ENCODE peak calls at places on chromosomes 16 and 17, in four cellular contexts. I, R, S and D are unnamed samples.

GRCh38 chr17:59848778-59849177 is 44.0 kb downstream of the TUBD1 start:
- DNase-seq in R (no peak), I (peak), S (no peak), D (peak)

GRCh38 chr17:17106716-17107115 is 64.5 kb downstream of the MPRIP start:
- DNase-seq in S (no peak), I (no peak), R (no peak), D (no peak)

GRCh38 chr17:2828396-2829038 is 32.3 kb downstream of the RAP1GAP2 start:
- DNase-seq in I (peak), S (peak), R (peak), D (peak)

GRCh38 chr16:30805056-30805369 is 18.0 kb upstream of the ZNF629 start:
- DNase-seq in S (no peak), I (no peak), R (peak), D (no peak)

GRCh38 chr17:40427002-40427491 is 9.4 kb upstream of the TOP2A start:
- DNase-seq in R (no peak), I (no peak), S (no peak), D (no peak)

GRCh38 chr17:21460358-21460757 is 84.2 kb downstream of the KCNJ12 start:
- DNase-seq in S (no peak), I (no peak), R (peak), D (no peak)

GRCh38 chr16:85561248-85562101 is 51.6 kb upstream of the GSE1 start:
- DNase-seq in I (no peak), S (no peak), R (no peak), D (no peak)

GRCh38 chr16:27245276-27246231 is 23.0 kb downstream of the NSMCE1 start:
- DNase-seq in I (no peak), S (no peak), R (peak), D (no peak)

GRCh38 chr16:46947900-46948547 is 25.4 kb downstream of the DNAJA2 start:
- DNase-seq in I (no peak), R (peak), S (peak), D (no peak)

GRCh38 chr17:40886090-40886489 is 1.0 kb upstream of the KRT20 start:
- DNase-seq in S (no peak), R (peak), I (no peak), D (no peak)

GRCh38 chr17:46044286-46044928 is 45.4 kb downstream of the STH start:
- DNase-seq in S (peak), R (peak), I (no peak), D (peak)

GRCh38 chr17:79243996-79244395 is 169.4 kb downstream of the ENGASE start:
- DNase-seq in S (no peak), R (no peak), I (no peak), D (no peak)

GRCh38 chr16:35170610-35171009 is 1711.2 kb downstream of the TP53TG3F start:
- DNase-seq in R (no peak), I (no peak), S (no peak), D (no peak)

GRCh38 chr16:25771812-25772568 is 80.2 kb downstream of the HS3ST4 start:
- DNase-seq in S (no peak), I (no peak), R (no peak), D (no peak)

GRCh38 chr17:3594056-3594810 is 15.0 kb downstream of the TRPV1 start:
- DNase-seq in R (no peak), I (no peak), S (no peak), D (no peak)

GRCh38 chr16:20822451-20823128 is 16.3 kb downstream of the REXO5 start:
- DNase-seq in S (no peak), R (no peak), I (no peak), D (no peak)

GRCh38 chr17:6711681-6712057 is 1.5 kb downstream of the SLC13A5 start:
- DNase-seq in S (no peak), R (no peak), I (peak), D (no peak)

GRCh38 chr17:19958023-19958422 is 19.6 kb downstream of the AKAP10 start:
- DNase-seq in S (no peak), R (peak), I (no peak), D (no peak)

GRCh38 chr17:183021-183420 is 1.6 kb upstream of the DOC2B start:
- DNase-seq in R (no peak), I (no peak), S (no peak), D (peak)

GRCh38 chr17:61362396-61362795 is 37.2 kb upstream of the TBX2 start:
- DNase-seq in S (no peak), R (no peak), I (no peak), D (no peak)

GRCh38 chr17:82846061-82846691 is 6.4 kb upstream of the ZNF750 start:
- DNase-seq in R (no peak), S (no peak), I (no peak), D (no peak)

GRCh38 chr16:16033208-16033717 is 83.8 kb downstream of the ABCC1 start:
- DNase-seq in R (no peak), I (no peak), S (no peak), D (no peak)

GRCh38 chr16:30046178-30046577 is 15.1 kb upstream of the TLCD3B start:
- DNase-seq in R (no peak), S (no peak), I (no peak), D (no peak)

GRCh38 chr16:72878301-72879269 is 169.3 kb downstream of the ZFHX3 start:
- DNase-seq in R (peak), S (no peak), I (peak), D (no peak)

GRCh38 chr16:4936181-4936990 is 562 bp downstream of the PPL start:
- DNase-seq in R (no peak), S (no peak), I (peak), D (peak)
- TF ChIP-seq CTCF in R (peak), S (no peak), I (peak), D (no peak)

DNA sequence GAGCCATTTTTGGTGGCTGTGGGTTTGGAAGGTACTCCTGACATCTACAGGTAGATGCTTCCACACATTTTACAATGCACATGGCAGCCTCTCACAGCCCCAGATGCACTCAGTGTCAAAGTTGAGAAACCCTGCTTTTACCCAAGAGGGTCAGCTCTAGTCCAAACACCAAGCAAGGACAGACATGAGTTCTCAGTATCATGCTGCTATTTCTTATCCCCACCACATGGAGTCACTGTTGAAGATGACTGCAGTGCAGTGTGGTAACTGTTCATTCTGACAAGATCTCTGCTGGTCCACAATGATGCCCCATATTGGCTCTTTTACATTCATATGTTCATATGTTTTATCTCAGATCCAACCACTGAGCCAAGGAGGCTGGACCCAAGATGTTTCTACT is 50.5 kb upstream of the SALL1 start:
- DNase-seq in S (no peak), R (no peak), I (no peak), D (no peak)
- TF ChIP-seq CTCF in S (no peak), R (no peak), I (no peak), D (no peak)

GRCh38 chr17:54900457-54901229 is at the start of gene TOM1L1:
- DNase-seq in R (peak), I (peak), S (peak), D (peak)
- TF ChIP-seq CTCF in R (peak), I (peak), S (no peak), D (peak)

GRCh38 chr17:49972486-49973270 is 3.7 kb downstream of the DLX4 start:
- DNase-seq in R (no peak), I (no peak), S (no peak), D (no peak)
- TF ChIP-seq CTCF in R (no peak), I (no peak), S (no peak), D (no peak)

DNA sequence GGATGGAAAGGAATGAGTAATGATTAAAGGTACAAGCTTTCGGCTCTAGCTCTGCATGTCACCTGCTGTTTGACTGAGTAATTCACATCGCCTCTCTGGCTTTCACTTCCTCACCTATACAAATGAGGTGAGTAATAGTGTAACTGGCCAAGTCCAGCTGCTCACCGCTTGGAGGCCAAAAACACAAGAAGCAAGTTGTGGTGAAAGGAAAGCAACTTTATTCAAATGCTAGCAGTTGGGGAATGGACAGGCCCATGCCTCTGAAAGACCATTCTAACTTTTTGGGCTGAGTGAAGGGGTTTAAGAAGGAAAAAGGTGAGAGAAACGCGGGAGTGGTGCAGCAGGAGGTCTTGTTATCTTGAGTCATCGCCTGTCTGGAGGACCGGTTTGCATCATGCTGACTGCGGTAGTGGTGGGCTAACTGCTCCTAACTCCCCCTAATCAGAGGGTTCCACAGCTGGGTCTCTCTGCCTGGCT is 45.7 kb upstream of the CSNK2A2 start:
- DNase-seq in R (no peak), I (no peak), S (no peak), D (no peak)
- TF ChIP-seq CTCF in R (no peak), I (no peak), S (no peak), D (no peak)

GRCh38 chr17:28227278-28228108 is 91.5 kb upstream of the TMEM97 start:
- DNase-seq in S (no peak), R (peak), I (peak), D (peak)
- TF ChIP-seq CTCF in S (no peak), R (no peak), I (no peak), D (no peak)

DNA sequence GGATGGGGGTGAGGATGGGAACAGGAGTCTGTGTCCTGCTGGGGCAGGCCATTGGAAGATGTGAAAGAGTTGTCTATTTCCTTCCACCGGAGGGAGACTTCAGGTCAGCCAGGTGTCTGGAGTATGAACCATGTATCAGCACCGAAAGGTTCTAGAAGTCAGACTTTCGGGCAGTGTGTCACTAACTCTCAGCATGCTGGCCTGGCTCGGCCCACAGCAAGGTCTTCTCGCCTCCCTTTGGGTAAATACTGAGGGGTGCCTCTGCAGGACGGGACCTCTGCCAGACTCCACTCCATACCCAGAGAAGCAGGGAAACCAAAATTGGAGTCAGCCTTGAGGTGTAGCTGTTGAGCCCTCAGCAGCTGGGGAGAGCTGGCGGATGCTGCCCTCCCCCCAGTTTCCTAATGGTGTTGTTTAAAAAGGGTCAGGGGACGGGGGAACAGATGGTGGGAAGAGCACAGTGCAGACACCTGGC is 507 bp downstream of the CIITA start:
- DNase-seq in S (no peak), R (no peak), I (peak), D (peak)
- TF ChIP-seq CTCF in S (no peak), R (peak), I (no peak), D (no peak)

GRCh38 chr17:4600563-4600962 is 16.2 kb downstream of the SMTNL2 start:
- DNase-seq in S (no peak), R (no peak), I (no peak), D (no peak)
- TF ChIP-seq CTCF in S (no peak), R (no peak), I (no peak), D (no peak)

GRCh38 chr16:89184685-89185061 is 13.1 kb downstream of the CDH15 start:
- DNase-seq in S (no peak), R (no peak), I (no peak), D (peak)
- TF ChIP-seq CTCF in S (no peak), R (no peak), I (no peak), D (no peak)

GRCh38 chr16:1310832-1311200 is 1.4 kb downstream of the UBE2I start:
- DNase-seq in S (peak), R (peak), I (no peak), D (no peak)
- TF ChIP-seq CTCF in S (no peak), R (no peak), I (no peak), D (no peak)